ENCODE peak calls at places on chromosomes 2 and 18, in four cellular contexts. B is lower leg skin, R is uterus, Y is H7. K is an unnamed sample.

GRCh38 chr18:43970656-43971055 is 693.4 kb upstream of the SYT4 start:
- DNase-seq in R (no peak), B (no peak), Y (no peak), K (peak; percentile 63)

GRCh38 chr2:111239107-111239506 is 118.4 kb downstream of the BCL2L11 start:
- DNase-seq in R (no peak), B (no peak), Y (no peak), K (no peak)

GRCh38 chr2:73013941-73014340 is 57.6 kb downstream of the SFXN5 start:
- DNase-seq in R (no peak), Y (no peak), B (no peak), K (peak; percentile 20)

GRCh38 chr2:170485254-170485653 is 229.9 kb upstream of the SP5 start:
- DNase-seq in B (no peak), R (no peak), Y (no peak), K (no peak)

GRCh38 chr18:39462436-39462835 is 1896.8 kb upstream of the CELF4 start:
- DNase-seq in Y (no peak), R (no peak), B (no peak), K (peak; percentile 61)

GRCh38 chr2:234852941-234853340 is 98.9 kb upstream of the SH3BP4 start:
- DNase-seq in R (no peak), Y (no peak), B (no peak), K (no peak)

GRCh38 chr2:202149155-202149762 is 76.2 kb downstream of the KIAA2012 start:
- DNase-seq in Y (peak; percentile 75), B (no peak), R (peak; percentile 80), K (peak; percentile 72)

GRCh38 chr18:36693931-36694661 is 134.7 kb downstream of the TPGS2 start:
- DNase-seq in Y (no peak), R (no peak), B (no peak), K (peak; percentile 53)

GRCh38 chr2:236507393-236508085 is 62.1 kb upstream of the ACKR3 start:
- DNase-seq in R (peak; percentile 32), B (no peak), Y (peak; percentile 92), K (no peak)

GRCh38 chr18:55111271-55111670 is 152.0 kb upstream of the CCDC68 start:
- DNase-seq in R (no peak), Y (no peak), B (no peak), K (no peak)

GRCh38 chr18:49101230-49101629 is 150.5 kb upstream of the SMAD7 start:
- DNase-seq in B (no peak), Y (no peak), R (no peak), K (no peak)

GRCh38 chr2:74740395-74741075 is 86.5 kb downstream of the SEMA4F start:
- DNase-seq in R (no peak), Y (no peak), B (peak; percentile 87), K (peak; percentile 98)

GRCh38 chr2:6771539-6772365 is 94.0 kb downstream of the CMPK2 start:
- DNase-seq in R (no peak), B (peak; percentile 68), Y (peak; percentile 63), K (no peak)

GRCh38 chr2:52414596-52414995 is 1353.0 kb upstream of the CHAC2 start:
- DNase-seq in R (no peak), Y (no peak), B (no peak), K (no peak)

GRCh38 chr18:32919799-32920198 is 147.0 kb upstream of the KLHL14 start:
- DNase-seq in R (no peak), B (no peak), Y (peak; percentile 68), K (peak; percentile 46)

GRCh38 chr2:11949732-11950503 is 203.5 kb downstream of the LPIN1 start:
- DNase-seq in Y (no peak), R (no peak), B (no peak), K (peak; percentile 11)

GRCh38 chr18:5455644-5456043 is 88.2 kb downstream of the EPB41L3 start:
- DNase-seq in B (no peak), R (no peak), Y (no peak), K (no peak)

GRCh38 chr18:5122270-5122669 is 74.8 kb downstream of the AKAIN1 start:
- DNase-seq in B (no peak), R (no peak), Y (no peak), K (no peak)

GRCh38 chr2:232280341-232280740 is 98.2 kb upstream of the ALPP start:
- DNase-seq in R (no peak), Y (no peak), B (no peak), K (no peak)

GRCh38 chr2:217761645-217762277 is 241.0 kb downstream of the TNS1 start:
- DNase-seq in Y (no peak), B (no peak), R (no peak), K (no peak)

GRCh38 chr2:20264629-20265028 is 39.7 kb upstream of the SDC1 start:
- DNase-seq in B (no peak), Y (no peak), R (no peak), K (no peak)

GRCh38 chr2:160970052-160970846 is 190.0 kb upstream of the TANK start:
- DNase-seq in R (peak; percentile 30), B (no peak), Y (peak; percentile 60), K (peak; percentile 88)

GRCh38 chr2:25304339-25304728 is 37.4 kb downstream of the DNMT3A start:
- DNase-seq in R (no peak), Y (peak; percentile 70), B (no peak), K (peak; percentile 56)

GRCh38 chr2:70261501-70261900 is 3.6 kb downstream of the PCYOX1 start:
- DNase-seq in Y (no peak), B (no peak), R (no peak), K (no peak)

GRCh38 chr2:174778479-174778962 is 14.2 kb upstream of the CHRNA1 start:
- DNase-seq in Y (no peak), R (peak; percentile 22), B (peak; percentile 90), K (peak; percentile 99)

GRCh38 chr2:78125042-78125441 is 602.9 kb upstream of the LRRTM4 start:
- DNase-seq in B (no peak), R (no peak), Y (no peak), K (no peak)

GRCh38 chr18:27749189-27749588 is 427.7 kb downstream of the CDH2 start:
- DNase-seq in R (no peak), Y (no peak), B (no peak), K (no peak)

GRCh38 chr2:2779727-2780126 is 448.7 kb upstream of the MYT1L start:
- DNase-seq in B (no peak), R (no peak), Y (no peak), K (no peak)

GRCh38 chr2:161223139-161223732 is 63.0 kb downstream of the TANK start:
- DNase-seq in R (no peak), Y (no peak), B (no peak), K (peak; percentile 71)

GRCh38 chr2:46915281-46915810 is at the start of gene MCFD2:
- DNase-seq in R (no peak), B (peak; percentile 91), Y (no peak), K (no peak)

DNA sequence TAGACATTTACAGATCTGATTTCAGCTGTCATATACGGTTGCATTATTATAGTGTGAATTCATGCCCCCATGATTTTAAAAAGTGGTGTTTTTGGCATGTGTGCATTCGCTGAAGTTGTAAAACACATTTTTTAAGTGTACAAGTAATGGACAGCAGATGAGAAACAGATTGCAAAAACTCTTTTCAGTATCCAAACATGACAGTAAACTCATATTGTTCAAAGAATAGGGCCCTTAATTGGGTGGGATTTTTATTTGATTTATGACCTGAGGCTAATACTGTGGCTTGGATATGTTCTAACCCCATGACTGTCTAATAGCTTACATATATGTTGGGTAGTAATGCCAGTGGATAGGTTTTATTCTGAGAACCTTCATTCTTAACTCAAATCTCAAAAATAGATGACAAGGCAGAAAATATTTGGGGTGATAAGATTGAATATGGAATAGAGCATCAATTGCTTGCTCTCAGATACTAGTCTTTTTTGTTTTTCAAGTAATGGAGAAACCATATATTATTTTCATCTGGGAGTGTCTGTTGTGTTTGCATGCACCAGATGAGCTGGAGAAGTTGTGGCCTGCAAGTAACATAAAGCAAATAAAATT is 118.6 kb downstream of the PARD3B start:
- DNase-seq in Y (no peak), R (no peak), B (no peak), K (no peak)
- H3K4me3 ChIP-seq in Y (no peak overlapping the region), R (no peak overlapping the region), B (no peak overlapping the region), K (no peak overlapping the region)

GRCh38 chr2:219041252-219041651 is at the start of gene CFAP65:
- DNase-seq in B (no peak), Y (peak; percentile 88), R (no peak), K (peak; percentile 84)
- H3K4me3 ChIP-seq in B (no peak within 1 kb of the TSS), Y (peak within 1 kb of the TSS; percentile 48), R (no peak within 1 kb of the TSS), K (peak within 1 kb of the TSS; percentile 39)

GRCh38 chr2:132038179-132038882 is 123.4 kb downstream of the ANKRD30BL start:
- DNase-seq in R (no peak), B (no peak), Y (peak; percentile 26), K (peak; percentile 5)
- H3K4me3 ChIP-seq in R (peak overlapping the region; percentile 11), B (peak overlapping the region; percentile 18), Y (peak overlapping the region; percentile 43), K (peak overlapping the region; percentile 40)

GRCh38 chr2:8412586-8412985 is 269.3 kb upstream of the ID2 start:
- DNase-seq in R (peak; percentile 70), B (peak; percentile 90), Y (no peak), K (peak; percentile 55)
- H3K4me3 ChIP-seq in R (no peak overlapping the region), B (no peak overlapping the region), Y (no peak overlapping the region), K (no peak overlapping the region)

GRCh38 chr2:105801961-105802360 is 57.2 kb downstream of the NCK2 start:
- DNase-seq in Y (no peak), R (no peak), B (no peak), K (no peak)

GRCh38 chr2:105802587-105802986 is 57.9 kb downstream of the NCK2 start:
- DNase-seq in B (no peak), Y (no peak), R (no peak), K (no peak)

GRCh38 chr2:105803337-105803736 is 58.6 kb downstream of the NCK2 start:
- DNase-seq in Y (no peak), B (no peak), R (no peak), K (no peak)

GRCh38 chr2:105804266-105804665 is 59.6 kb downstream of the NCK2 start:
- DNase-seq in B (no peak), Y (no peak), R (no peak), K (peak; percentile 24)

GRCh38 chr2:105803773-105804172 is 59.1 kb downstream of the NCK2 start:
- DNase-seq in B (no peak), Y (no peak), R (no peak), K (no peak)
- H3K4me3 ChIP-seq in B (no peak overlapping the region), Y (no peak overlapping the region), R (no peak overlapping the region), K (no peak overlapping the region)

GRCh38 chr2:134232868-134233732 is 20.8 kb upstream of the MGAT5 start:
- DNase-seq in R (no peak), Y (no peak), B (no peak), K (peak; percentile 16)
- H3K4me3 ChIP-seq in R (no peak overlapping the region), Y (no peak overlapping the region), B (no peak overlapping the region), K (no peak overlapping the region)